ENCODE peak calls at places on chromosomes 12 and 14, in eight cellular contexts. J is hippocampal formation; U is epithelial cell of prostate; W is astrocyte of the cerebellum; T is activated naive CD4-positive, alpha-beta T cell treated with anti-CD3 and anti-CD28 coated beads, Interleukin-2, amount 50 U/mL, for 16 hours; O is astrocyte; S is NCI-H1417; X is stimulated activated naive B cell treated with anti-CD40 and anti-IgM and Interleukin-4, amounts not matched to agents 10 μg/mL and 1 μg/mL and 100 μg/mL, for 72 hours. Z is an unnamed sample.

GRCh38 chr12:124451016-124451415 is 116.4 kb downstream of the NCOR2 start:
- DNase-seq in J (no peak), T (no peak), W (no peak), S (no peak), O (no peak), U (no peak), X (no peak), Z (no peak)

GRCh38 chr12:69341328-69341727 is 6.9 kb upstream of the LYZ start:
- DNase-seq in J (no peak), W (no peak), O (peak), T (no peak), U (no peak), X (no peak), S (no peak), Z (no peak)

GRCh38 chr14:101706509-101707284 is 54.8 kb upstream of the PPP2R5C start:
- DNase-seq in J (no peak), W (no peak), T (no peak), U (no peak), S (no peak), X (no peak), O (no peak), Z (no peak)

GRCh38 chr12:12466157-12466556 is 96.5 kb downstream of the DUSP16 start:
- DNase-seq in W (no peak), U (no peak), O (no peak), X (no peak), T (no peak), S (no peak), J (no peak), Z (no peak)

GRCh38 chr14:98130691-98131090 is 1141.3 kb downstream of the BCL11B start:
- DNase-seq in U (peak), S (no peak), X (no peak), W (no peak), J (no peak), T (no peak), O (peak), Z (no peak)

GRCh38 chr14:70183991-70184390 is 4.8 kb downstream of the SLC8A3 start:
- DNase-seq in T (no peak), U (no peak), W (no peak), X (no peak), O (no peak), S (no peak), J (no peak), Z (no peak)

GRCh38 chr12:63968685-63969084 is 124.2 kb downstream of the SRGAP1 start:
- DNase-seq in J (peak), O (no peak), X (no peak), T (no peak), W (no peak), S (no peak), U (no peak), Z (no peak)

GRCh38 chr14:55026793-55027560 is at the start of the genes SOCS4 and WDHD1:
- DNase-seq in J (peak), O (peak), W (peak), X (peak), T (peak), S (peak), U (peak), Z (peak)

GRCh38 chr14:54902143-54902520 is 494 bp downstream of the GCH1 start:
- DNase-seq in T (peak), W (no peak), S (peak), O (peak), U (no peak), J (no peak), X (peak), Z (peak)

GRCh38 chr14:89531661-89532335 is 114.8 kb upstream of the FOXN3 start:
- DNase-seq in X (no peak), S (no peak), U (no peak), J (no peak), T (no peak), O (no peak), W (no peak), Z (no peak)

GRCh38 chr14:81625343-81625742 is 91.7 kb upstream of the SEL1L start:
- DNase-seq in X (no peak), J (no peak), T (no peak), O (no peak), S (peak), U (no peak), W (no peak), Z (no peak)

GRCh38 chr14:81727243-81727642 is 193.6 kb upstream of the SEL1L start:
- DNase-seq in J (no peak), X (no peak), U (no peak), W (peak), O (peak), S (peak), T (no peak), Z (no peak)

GRCh38 chr12:113248842-113249435 is 27.7 kb downstream of the TPCN1 start:
- DNase-seq in T (no peak), O (no peak), W (no peak), X (no peak), U (no peak), J (no peak), S (no peak), Z (no peak)

GRCh38 chr12:80837342-80837978 is 100.3 kb downstream of the LIN7A start:
- DNase-seq in S (peak), W (peak), J (no peak), X (no peak), O (peak), T (no peak), U (no peak), Z (peak)

GRCh38 chr12:109818900-109819500 is 14.2 kb downstream of the TRPV4 start:
- DNase-seq in W (no peak), X (no peak), O (peak), S (peak), T (no peak), J (no peak), U (peak), Z (peak)

GRCh38 chr14:104795781-104796681 is 483 bp upstream of the AKT1 start:
- DNase-seq in O (no peak), S (peak), T (peak), W (no peak), J (peak), X (no peak), U (no peak), Z (peak)

GRCh38 chr12:98126637-98127335 is 388.6 kb upstream of the TMPO start:
- DNase-seq in W (no peak), U (no peak), O (no peak), J (no peak), T (no peak), X (no peak), S (peak), Z (no peak)

GRCh38 chr12:27305673-27306504 is 26.7 kb upstream of the BMAL2 start:
- DNase-seq in W (peak), O (peak), J (no peak), S (peak), X (no peak), U (no peak), T (no peak), Z (peak)

GRCh38 chr14:22691171-22691570 is 47.0 kb upstream of the OR6J1 start:
- DNase-seq in X (no peak), S (no peak), W (peak), J (no peak), T (no peak), O (peak), U (no peak), Z (peak)

GRCh38 chr14:92937229-92937937 is 14.4 kb downstream of the CHGA start:
- DNase-seq in X (peak), O (no peak), W (no peak), U (peak), J (no peak), T (no peak), S (peak), Z (no peak)

GRCh38 chr12:115837220-115837619 is 440.3 kb downstream of the MED13L start:
- DNase-seq in J (no peak), O (no peak), X (no peak), U (no peak), S (no peak), T (no peak), W (no peak), Z (no peak)

GRCh38 chr12:54004063-54004840 is 4.3 kb downstream of the HOXC9 start:
- DNase-seq in U (no peak), X (no peak), J (no peak), S (no peak), T (no peak), O (no peak), W (no peak), Z (no peak)

GRCh38 chr14:64937176-64937820 is 5.2 kb downstream of the GPX2 start:
- DNase-seq in O (no peak), J (no peak), X (no peak), W (no peak), U (no peak), T (no peak), S (peak), Z (no peak)

GRCh38 chr12:64706831-64707230 is 52.4 kb downstream of the GNS start:
- DNase-seq in J (no peak), U (no peak), X (no peak), W (no peak), T (no peak), O (no peak), S (no peak), Z (no peak)

GRCh38 chr12:128938886-128939285 is 85.6 kb downstream of the GLT1D1 start:
- DNase-seq in U (no peak), T (no peak), X (no peak), W (no peak), J (no peak), S (no peak), O (no peak), Z (no peak)

GRCh38 chr12:120264086-120264485 is 1.4 kb downstream of the PXN start:
- DNase-seq in X (no peak), J (no peak), W (no peak), U (no peak), S (no peak), T (no peak), O (no peak), Z (peak)

GRCh38 chr12:1099158-1099557 is 108.1 kb downstream of the ERC1 start:
- DNase-seq in X (no peak), U (no peak), W (no peak), T (peak), J (no peak), S (no peak), O (no peak), Z (no peak)

GRCh38 chr12:27064397-27065342 is 17.7 kb downstream of the C12orf71 start:
- DNase-seq in W (no peak), X (peak), O (no peak), T (no peak), U (no peak), J (no peak), S (no peak), Z (no peak)

Z was measured in mesenchymal stem cell.